ENCODE peak calls at places on chromosomes 1 and 21, in eight cellular contexts. U, K, L, Z, A, J, E and M are unnamed samples.
A peak's percentile ranks its signal among the peaks of the same experiment; 100 is the strongest.

GRCh38 chr1:156725683-156726280 is 2.5 kb upstream of the METTL25B start:
- DNase-seq in U (peak; percentile 88), K (peak; percentile 96), L (peak; percentile 91), Z (peak; percentile 82), A (peak; percentile 94), J (peak; percentile 97), E (peak; percentile 94), M (peak; percentile 78)

GRCh38 chr21:26840912-26841311 is 4.3 kb downstream of the ADAMTS1 start:
- DNase-seq in U (peak; percentile 69), K (peak; percentile 36), L (peak; percentile 91), Z (no peak), A (no peak), J (peak; percentile 95), E (peak; percentile 89), M (no peak)

GRCh38 chr1:66480162-66480561 is 53.8 kb upstream of the SGIP1 start:
- DNase-seq in U (no peak), K (no peak), L (no peak), Z (no peak), A (no peak), J (no peak), E (no peak), M (no peak)

GRCh38 chr1:245962453-245962852 is 544.6 kb downstream of the SMYD3 start:
- DNase-seq in U (no peak), K (no peak), L (no peak), Z (no peak), A (no peak), J (no peak), E (no peak), M (no peak)

GRCh38 chr1:209106237-209106741 is 477.2 kb upstream of the CAMK1G start:
- DNase-seq in U (no peak), K (peak; percentile 72), L (no peak), Z (no peak), A (no peak), J (peak; percentile 70), E (peak; percentile 14), M (no peak)

GRCh38 chr21:42411197-42411869 is 7.6 kb downstream of the UBASH3A start:
- DNase-seq in U (no peak), K (peak; percentile 16), L (no peak), Z (no peak), A (no peak), J (no peak), E (no peak), M (no peak)

GRCh38 chr1:92786298-92786901 is 1.5 kb upstream of the EVI5 start:
- DNase-seq in U (no peak), K (no peak), L (no peak), Z (no peak), A (no peak), J (no peak), E (no peak), M (no peak)

GRCh38 chr1:235397733-235398132 is 30.5 kb downstream of the TBCE start:
- DNase-seq in U (no peak), K (peak; percentile 78), L (peak; percentile 72), Z (no peak), A (no peak), J (peak; percentile 92), E (peak; percentile 86), M (no peak)

GRCh38 chr1:31214316-31215082 is 25.2 kb downstream of the NKAIN1 start:
- DNase-seq in U (no peak), K (no peak), L (no peak), Z (no peak), A (peak; percentile 32), J (no peak), E (no peak), M (no peak)

GRCh38 chr1:219773775-219774174 is 154.6 kb downstream of the SLC30A10 start:
- DNase-seq in U (no peak), K (no peak), L (no peak), Z (no peak), A (no peak), J (no peak), E (no peak), M (no peak)

GRCh38 chr1:217138839-217139466 is 415.7 kb upstream of the ESRRG start:
- DNase-seq in U (no peak), K (no peak), L (no peak), Z (no peak), A (no peak), J (no peak), E (no peak), M (no peak)

GRCh38 chr1:1782399-1783221 is 4.3 kb upstream of the NADK start:
- DNase-seq in U (peak; percentile 47), K (peak; percentile 86), L (peak; percentile 59), Z (peak; percentile 72), A (peak; percentile 18), J (peak; percentile 85), E (peak; percentile 72), M (peak; percentile 38)

GRCh38 chr1:165897326-165898303 is 70.2 kb downstream of the UCK2 start:
- DNase-seq in U (no peak), K (no peak), L (peak; percentile 83), Z (no peak), A (peak; percentile 21), J (peak; percentile 81), E (peak; percentile 54), M (no peak)

GRCh38 chr1:155455588-155456195 is 106.9 kb downstream of the ASH1L start:
- DNase-seq in U (no peak), K (no peak), L (peak; percentile 54), Z (no peak), A (peak; percentile 54), J (no peak), E (peak; percentile 43), M (no peak)

DNA sequence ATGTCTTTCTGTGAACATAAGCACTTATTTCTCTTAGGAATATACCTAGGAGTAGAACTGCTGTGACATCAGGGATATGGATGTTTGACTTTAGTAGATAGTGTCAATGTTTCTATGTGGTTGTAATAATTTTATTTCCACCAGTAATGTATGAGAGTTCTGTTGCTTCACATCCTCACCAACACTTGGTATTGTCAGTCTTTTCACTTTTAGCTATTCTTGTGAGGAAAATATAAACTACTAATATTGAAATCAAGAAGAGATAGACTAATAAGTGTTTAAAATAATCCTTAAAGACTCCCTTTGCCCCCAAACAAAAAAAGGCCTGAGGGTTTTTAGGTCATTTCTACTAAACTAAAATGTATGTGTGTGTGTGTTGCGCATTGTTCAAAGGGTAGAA is 2.7 kb upstream of the DMAP1 start:
- DNase-seq in U (no peak), K (no peak), L (no peak), Z (no peak), A (no peak), J (no peak), E (no peak), M (no peak)
- TF ChIP-seq CTCF in U (no peak), K (no peak), L (no peak), Z (no peak), A (no peak), J (no peak), E (no peak), M (no peak)

DNA sequence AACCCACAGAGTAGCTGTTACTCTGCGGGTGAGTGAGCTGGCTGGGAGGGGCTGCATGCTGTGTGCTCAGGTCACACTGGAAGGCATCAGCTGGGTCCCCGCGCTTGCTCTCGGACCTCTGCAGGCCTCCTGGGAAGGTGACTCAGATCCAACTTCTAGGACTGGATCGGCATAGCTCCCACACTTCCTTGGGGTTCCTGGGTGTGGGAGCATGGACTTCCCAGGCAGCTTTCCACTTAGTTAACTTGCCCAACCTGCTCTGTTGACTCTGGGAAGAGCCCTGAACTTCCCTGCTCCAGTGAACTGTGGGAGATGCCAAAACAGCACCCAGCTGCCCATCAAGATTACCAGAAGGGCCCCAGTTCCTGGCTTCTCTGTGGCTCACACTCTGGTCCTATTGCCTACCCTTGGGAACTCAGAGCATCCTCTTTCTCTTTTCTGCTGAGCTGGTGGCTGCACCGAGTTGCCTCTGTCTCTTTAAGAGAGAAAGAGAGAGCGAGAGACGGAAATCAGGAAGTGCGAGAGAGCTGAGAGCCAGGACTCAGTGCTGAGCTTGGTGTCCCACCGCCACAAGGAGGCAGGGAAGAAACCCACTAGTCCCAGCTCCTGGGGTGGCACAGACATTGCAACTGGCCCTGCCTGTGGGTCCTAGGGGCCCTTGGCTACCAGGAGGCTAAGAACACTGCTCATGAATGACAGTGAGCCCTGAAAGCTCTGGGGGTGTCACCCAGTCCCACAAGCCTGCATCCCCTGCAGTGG is at the start of gene IKBKE:
- DNase-seq in U (peak; percentile 34), K (peak; percentile 88), L (peak; percentile 73), Z (peak; percentile 49), A (peak; percentile 67), J (peak; percentile 85), E (peak; percentile 76), M (peak; percentile 45)
- TF ChIP-seq CTCF in U (no peak), K (peak; percentile 50), L (peak; percentile 51), Z (no peak), A (peak; percentile 44), J (peak; percentile 45), E (peak; percentile 42), M (no peak)

GRCh38 chr1:11462224-11462923 is 16.6 kb upstream of the DISP3 start:
- DNase-seq in U (no peak), K (no peak), L (no peak), Z (no peak), A (no peak), J (no peak), E (no peak), M (no peak)

GRCh38 chr1:11470912-11471311 is 8.0 kb upstream of the DISP3 start:
- DNase-seq in U (no peak), K (no peak), L (no peak), Z (no peak), A (no peak), J (no peak), E (no peak), M (no peak)

GRCh38 chr1:11466416-11466815 is 12.5 kb upstream of the DISP3 start:
- DNase-seq in U (no peak), K (no peak), L (no peak), Z (no peak), A (no peak), J (no peak), E (no peak), M (no peak)

GRCh38 chr1:11461738-11462137 is 17.2 kb upstream of the DISP3 start:
- DNase-seq in U (no peak), K (no peak), L (no peak), Z (no peak), A (no peak), J (no peak), E (no peak), M (no peak)

DNA sequence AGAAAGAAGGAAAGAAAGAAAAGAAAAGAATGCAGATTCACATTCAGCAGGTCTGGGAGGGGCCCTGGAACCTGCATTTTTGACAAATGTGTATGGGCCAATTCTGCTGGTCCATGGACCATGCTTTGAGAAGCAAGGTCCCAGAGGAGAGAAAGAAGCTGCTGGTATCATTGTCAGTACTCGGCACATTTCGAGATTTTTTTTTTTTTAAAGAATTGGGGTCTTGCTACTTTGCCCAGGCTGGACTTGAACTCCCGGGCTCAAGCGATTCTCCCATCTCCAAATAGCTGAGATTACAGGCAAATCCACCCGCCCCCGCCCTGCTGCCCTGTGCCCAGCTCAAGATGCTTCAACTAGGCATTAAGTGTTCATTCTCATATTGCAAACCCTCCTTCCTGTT is 13.6 kb upstream of the DISP3 start:
- DNase-seq in U (no peak), K (no peak), L (no peak), Z (no peak), A (no peak), J (no peak), E (no peak), M (no peak)
- TF ChIP-seq CTCF in U (no peak), K (no peak), L (no peak), Z (no peak), A (no peak), J (no peak), E (no peak), M (no peak)

DNA sequence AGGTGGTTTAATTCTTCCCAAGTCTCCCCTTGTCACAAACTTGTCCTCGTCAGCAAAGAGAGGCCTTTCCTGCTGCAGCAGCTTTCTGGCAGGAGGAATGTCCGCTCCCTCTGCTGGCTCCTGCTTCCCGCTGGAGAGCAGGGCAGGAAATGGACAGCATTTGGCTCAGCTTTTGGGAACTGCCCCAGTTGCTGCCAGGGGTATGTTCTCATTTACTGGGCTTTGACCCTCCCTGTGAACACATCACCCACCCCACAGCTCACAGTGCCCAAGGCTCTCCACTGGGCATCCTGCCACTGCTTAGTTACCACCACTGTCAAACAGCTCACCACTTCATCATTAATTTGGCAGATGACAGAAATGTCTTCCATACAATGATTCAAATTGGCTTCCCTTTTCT is 75.4 kb downstream of the MRPL37 start:
- DNase-seq in U (peak; percentile 82), K (peak; percentile 33), L (peak; percentile 29), Z (peak; percentile 85), A (no peak), J (peak; percentile 80), E (peak; percentile 82), M (no peak)
- TF ChIP-seq CTCF in U (peak; percentile 34), K (peak; percentile 36), L (peak; percentile 25), Z (no peak), A (peak; percentile 37), J (peak; percentile 20), E (peak; percentile 45), M (no peak)